ENCODE peak calls at places on chromosomes 1 and 21, in five cellular contexts. One of them, this sample, is unnamed.

GRCh38 chr1:100950776-100951175 is 54.9 kb downstream of the SLC30A7 start:
- DNase-seq in GM20000: no peak
- DNase-seq in endothelial cell: no peak
- DNase-seq in mesothelial cell of epicardium: no peak
- DNase-seq in OCI-M1: no peak
- DNase-seq in this sample: no peak

GRCh38 chr1:2003564-2004131 is at the start of gene CFAP74:
- DNase-seq in GM20000: no peak
- DNase-seq in endothelial cell: peak; percentile 90
- DNase-seq in mesothelial cell of epicardium: peak; percentile 53
- DNase-seq in OCI-M1: peak; percentile 74
- DNase-seq in this sample: peak; percentile 64

GRCh38 chr1:87314101-87314500 is 14.6 kb upstream of the LMO4 start:
- DNase-seq in GM20000: no peak
- DNase-seq in endothelial cell: no peak
- DNase-seq in mesothelial cell of epicardium: no peak
- DNase-seq in OCI-M1: no peak
- DNase-seq in this sample: no peak

GRCh38 chr1:153800516-153800915 is 25.3 kb downstream of the SLC27A3 start:
- DNase-seq in GM20000: no peak
- DNase-seq in endothelial cell: no peak
- DNase-seq in mesothelial cell of epicardium: no peak
- DNase-seq in OCI-M1: no peak
- DNase-seq in this sample: no peak

GRCh38 chr21:33948096-33948950 is 32.7 kb upstream of the ATP5PO start:
- DNase-seq in GM20000: peak; percentile 56
- DNase-seq in endothelial cell: peak; percentile 56
- DNase-seq in mesothelial cell of epicardium: no peak
- DNase-seq in OCI-M1: peak; percentile 86
- DNase-seq in this sample: peak; percentile 95

GRCh38 chr1:40258445-40258769 is 371 bp downstream of the ZMPSTE24 start:
- DNase-seq in GM20000: no peak
- DNase-seq in endothelial cell: no peak
- DNase-seq in mesothelial cell of epicardium: no peak
- DNase-seq in OCI-M1: no peak
- DNase-seq in this sample: no peak

GRCh38 chr1:186605762-186606350 is 74.4 kb downstream of the PTGS2 start:
- DNase-seq in GM20000: peak; percentile 23
- DNase-seq in endothelial cell: peak; percentile 58
- DNase-seq in mesothelial cell of epicardium: no peak
- DNase-seq in OCI-M1: peak; percentile 83
- DNase-seq in this sample: no peak

GRCh38 chr21:34909492-34910292 is 139.4 kb downstream of the RUNX1 start:
- DNase-seq in GM20000: no peak
- DNase-seq in endothelial cell: no peak
- DNase-seq in mesothelial cell of epicardium: no peak
- DNase-seq in OCI-M1: peak; percentile 91
- DNase-seq in this sample: no peak

GRCh38 chr1:33094971-33095604 is 14.1 kb downstream of the AZIN2 start:
- DNase-seq in GM20000: no peak
- DNase-seq in endothelial cell: peak; percentile 81
- DNase-seq in mesothelial cell of epicardium: no peak
- DNase-seq in OCI-M1: peak; percentile 70
- DNase-seq in this sample: peak; percentile 54

GRCh38 chr1:87473203-87473661 is 144.6 kb downstream of the LMO4 start:
- DNase-seq in GM20000: no peak
- DNase-seq in endothelial cell: no peak
- DNase-seq in mesothelial cell of epicardium: no peak
- DNase-seq in OCI-M1: peak; percentile 18
- DNase-seq in this sample: no peak

GRCh38 chr1:58324551-58324950 is 222.0 kb downstream of the OMA1 start:
- DNase-seq in GM20000: peak; percentile 18
- DNase-seq in endothelial cell: no peak
- DNase-seq in mesothelial cell of epicardium: no peak
- DNase-seq in OCI-M1: peak; percentile 27
- DNase-seq in this sample: no peak

GRCh38 chr1:34186741-34187494 is 10.2 kb downstream of the C1orf94 start:
- DNase-seq in GM20000: no peak
- DNase-seq in endothelial cell: no peak
- DNase-seq in mesothelial cell of epicardium: no peak
- DNase-seq in OCI-M1: no peak
- DNase-seq in this sample: no peak

GRCh38 chr1:59553381-59553780 is 256.5 kb downstream of the FGGY start:
- DNase-seq in GM20000: no peak
- DNase-seq in endothelial cell: no peak
- DNase-seq in mesothelial cell of epicardium: no peak
- DNase-seq in OCI-M1: no peak
- DNase-seq in this sample: no peak

GRCh38 chr1:16175610-16176553 is 20.0 kb upstream of the EPHA2 start:
- DNase-seq in GM20000: no peak
- DNase-seq in endothelial cell: no peak
- DNase-seq in mesothelial cell of epicardium: no peak
- DNase-seq in OCI-M1: peak; percentile 81
- DNase-seq in this sample: no peak

GRCh38 chr1:227318852-227319607 is 738 bp upstream of the CDC42BPA start:
- DNase-seq in GM20000: no peak
- DNase-seq in endothelial cell: peak; percentile 40
- DNase-seq in mesothelial cell of epicardium: no peak
- DNase-seq in OCI-M1: no peak
- DNase-seq in this sample: peak; percentile 63

GRCh38 chr1:100034465-100034864 is 64.7 kb downstream of the SLC35A3 start:
- DNase-seq in GM20000: no peak
- DNase-seq in endothelial cell: no peak
- DNase-seq in mesothelial cell of epicardium: no peak
- DNase-seq in OCI-M1: peak; percentile 68
- DNase-seq in this sample: no peak

GRCh38 chr1:64469977-64470669 is at the start of gene CACHD1:
- DNase-seq in GM20000: peak; percentile 77
- DNase-seq in endothelial cell: peak; percentile 70
- DNase-seq in mesothelial cell of epicardium: peak; percentile 56
- DNase-seq in OCI-M1: peak; percentile 29
- DNase-seq in this sample: peak; percentile 61

GRCh38 chr1:231408528-231409094 is 13.5 kb downstream of the EGLN1 start:
- DNase-seq in GM20000: no peak
- DNase-seq in endothelial cell: no peak
- DNase-seq in mesothelial cell of epicardium: no peak
- DNase-seq in OCI-M1: no peak
- DNase-seq in this sample: no peak

GRCh38 chr1:33039840-33040239 is 3.2 kb upstream of the AK2 start:
- DNase-seq in GM20000: no peak
- DNase-seq in endothelial cell: no peak
- DNase-seq in mesothelial cell of epicardium: no peak
- DNase-seq in OCI-M1: no peak
- DNase-seq in this sample: no peak

GRCh38 chr1:150018165-150018564 is 7.6 kb upstream of the OTUD7B start:
- DNase-seq in GM20000: no peak
- DNase-seq in endothelial cell: no peak
- DNase-seq in mesothelial cell of epicardium: no peak
- DNase-seq in OCI-M1: no peak
- DNase-seq in this sample: no peak

GRCh38 chr1:53681647-53682368 is 57.2 kb downstream of the GLIS1 start:
- DNase-seq in GM20000: peak; percentile 61
- DNase-seq in endothelial cell: peak; percentile 60
- DNase-seq in mesothelial cell of epicardium: peak; percentile 71
- DNase-seq in OCI-M1: peak; percentile 5
- DNase-seq in this sample: peak; percentile 18

GRCh38 chr1:74406780-74407179 is 105.6 kb downstream of the LRRC53 start:
- DNase-seq in GM20000: no peak
- DNase-seq in endothelial cell: no peak
- DNase-seq in mesothelial cell of epicardium: no peak
- DNase-seq in OCI-M1: no peak
- DNase-seq in this sample: no peak

GRCh38 chr1:221011145-221011544 is 131.9 kb downstream of the HLX start:
- DNase-seq in GM20000: no peak
- DNase-seq in endothelial cell: no peak
- DNase-seq in mesothelial cell of epicardium: no peak
- DNase-seq in OCI-M1: no peak
- DNase-seq in this sample: no peak

GRCh38 chr1:151988405-151988851 is 5.2 kb downstream of the S100A10 start:
- DNase-seq in GM20000: no peak
- DNase-seq in endothelial cell: no peak
- DNase-seq in mesothelial cell of epicardium: no peak
- DNase-seq in OCI-M1: peak; percentile 61
- DNase-seq in this sample: no peak

GRCh38 chr1:77282187-77282865 is 507 bp downstream of the AK5 start:
- DNase-seq in GM20000: peak; percentile 25
- DNase-seq in endothelial cell: peak; percentile 37
- DNase-seq in mesothelial cell of epicardium: peak; percentile 18
- DNase-seq in OCI-M1: no peak
- DNase-seq in this sample: no peak

GRCh38 chr1:192884241-192884640 is 75.4 kb downstream of the RGS2 start:
- DNase-seq in GM20000: no peak
- DNase-seq in endothelial cell: no peak
- DNase-seq in mesothelial cell of epicardium: no peak
- DNase-seq in OCI-M1: no peak
- DNase-seq in this sample: no peak

GRCh38 chr1:206550446-206550845 is 43.1 kb downstream of the RASSF5 start:
- DNase-seq in GM20000: no peak
- DNase-seq in endothelial cell: no peak
- DNase-seq in mesothelial cell of epicardium: no peak
- DNase-seq in OCI-M1: no peak
- DNase-seq in this sample: peak; percentile 92

GRCh38 chr1:65229754-65230339 is 79.5 kb upstream of the DNAJC6 start:
- DNase-seq in GM20000: no peak
- DNase-seq in endothelial cell: no peak
- DNase-seq in mesothelial cell of epicardium: no peak
- DNase-seq in OCI-M1: peak; percentile 41
- DNase-seq in this sample: no peak

GRCh38 chr21:25039461-25040380 is 567.6 kb downstream of the MRPL39 start:
- DNase-seq in GM20000: peak; percentile 40
- DNase-seq in endothelial cell: no peak
- DNase-seq in mesothelial cell of epicardium: no peak
- DNase-seq in OCI-M1: peak; percentile 83
- DNase-seq in this sample: no peak

GRCh38 chr21:24110846-24111245 is 1496.4 kb downstream of the MRPL39 start:
- DNase-seq in GM20000: no peak
- DNase-seq in endothelial cell: no peak
- DNase-seq in mesothelial cell of epicardium: no peak
- DNase-seq in OCI-M1: no peak
- DNase-seq in this sample: no peak

GRCh38 chr1:34268311-34269042 is 91.8 kb downstream of the C1orf94 start:
- DNase-seq in GM20000: no peak
- DNase-seq in endothelial cell: no peak
- DNase-seq in mesothelial cell of epicardium: no peak
- DNase-seq in OCI-M1: no peak
- DNase-seq in this sample: no peak

GRCh38 chr1:216832192-216832591 is 109.0 kb upstream of the ESRRG start:
- DNase-seq in GM20000: no peak
- DNase-seq in endothelial cell: no peak
- DNase-seq in mesothelial cell of epicardium: no peak
- DNase-seq in OCI-M1: no peak
- DNase-seq in this sample: no peak

GRCh38 chr21:38333290-38334272 is 76.8 kb downstream of the KCNJ15 start:
- DNase-seq in GM20000: no peak
- DNase-seq in endothelial cell: no peak
- DNase-seq in mesothelial cell of epicardium: no peak
- DNase-seq in OCI-M1: no peak
- DNase-seq in this sample: no peak

GRCh38 chr1:205319081-205320018 is 2.2 kb downstream of the NUAK2 start:
- DNase-seq in GM20000: no peak
- DNase-seq in endothelial cell: no peak
- DNase-seq in mesothelial cell of epicardium: no peak
- DNase-seq in OCI-M1: peak; percentile 61
- DNase-seq in this sample: peak; percentile 99

GRCh38 chr21:45318556-45319341 is 31.1 kb upstream of the POFUT2 start:
- DNase-seq in GM20000: no peak
- DNase-seq in endothelial cell: no peak
- DNase-seq in mesothelial cell of epicardium: no peak
- DNase-seq in OCI-M1: no peak
- DNase-seq in this sample: no peak

GRCh38 chr1:235739631-235740030 is 90.0 kb upstream of the GNG4 start:
- DNase-seq in GM20000: no peak
- DNase-seq in endothelial cell: no peak
- DNase-seq in mesothelial cell of epicardium: no peak
- DNase-seq in OCI-M1: no peak
- DNase-seq in this sample: no peak

GRCh38 chr1:54254055-54254454 is 54.1 kb downstream of the MRPL37 start:
- DNase-seq in GM20000: no peak
- DNase-seq in endothelial cell: peak; percentile 31
- DNase-seq in mesothelial cell of epicardium: no peak
- DNase-seq in OCI-M1: no peak
- DNase-seq in this sample: no peak